ENCODE peak calls at places on chromosome 6, in six cellular contexts. One of them, this sample, is unnamed.

GRCh38 chr6:147675281-147675680 is 166.8 kb downstream of the SAMD5 start:
- ATAC-seq in HCT116: no peak
- ATAC-seq in CD4-positive, alpha-beta T cell: no peak
- ATAC-seq in lung: no peak
- ATAC-seq in upper lobe of right lung: no peak
- ATAC-seq in right cardiac atrium: no peak
- ATAC-seq in this sample: no peak

GRCh38 chr6:163355471-163355991 is 59.0 kb upstream of the QKI start:
- ATAC-seq in HCT116: peak
- ATAC-seq in CD4-positive, alpha-beta T cell: no peak
- ATAC-seq in lung: peak
- ATAC-seq in upper lobe of right lung: peak
- ATAC-seq in right cardiac atrium: peak
- ATAC-seq in this sample: peak

GRCh38 chr6:156719720-156720563 is 57.2 kb upstream of the ARID1B start:
- ATAC-seq in HCT116: peak
- ATAC-seq in CD4-positive, alpha-beta T cell: peak
- ATAC-seq in lung: peak
- ATAC-seq in upper lobe of right lung: peak
- ATAC-seq in right cardiac atrium: peak
- ATAC-seq in this sample: peak

GRCh38 chr6:158707826-158708225 is 58.0 kb downstream of the SYTL3 start:
- ATAC-seq in HCT116: peak
- ATAC-seq in CD4-positive, alpha-beta T cell: no peak
- ATAC-seq in lung: no peak
- ATAC-seq in upper lobe of right lung: peak
- ATAC-seq in right cardiac atrium: no peak
- ATAC-seq in this sample: no peak

GRCh38 chr6:63759605-63760004 is 124.0 kb downstream of the PHF3 start:
- ATAC-seq in HCT116: no peak
- ATAC-seq in CD4-positive, alpha-beta T cell: no peak
- ATAC-seq in lung: no peak
- ATAC-seq in upper lobe of right lung: no peak
- ATAC-seq in right cardiac atrium: no peak
- ATAC-seq in this sample: no peak

GRCh38 chr6:73704260-73704659 is 8.3 kb downstream of the CD109 start:
- ATAC-seq in HCT116: peak
- ATAC-seq in CD4-positive, alpha-beta T cell: no peak
- ATAC-seq in lung: no peak
- ATAC-seq in upper lobe of right lung: no peak
- ATAC-seq in right cardiac atrium: peak
- ATAC-seq in this sample: peak

GRCh38 chr6:151291145-151292055 is 51.6 kb downstream of the AKAP12 start:
- ATAC-seq in HCT116: no peak
- ATAC-seq in CD4-positive, alpha-beta T cell: no peak
- ATAC-seq in lung: no peak
- ATAC-seq in upper lobe of right lung: peak
- ATAC-seq in right cardiac atrium: peak
- ATAC-seq in this sample: peak

GRCh38 chr6:17724341-17724740 is 17.6 kb upstream of the NUP153 start:
- ATAC-seq in HCT116: no peak
- ATAC-seq in CD4-positive, alpha-beta T cell: no peak
- ATAC-seq in lung: no peak
- ATAC-seq in upper lobe of right lung: no peak
- ATAC-seq in right cardiac atrium: no peak
- ATAC-seq in this sample: no peak

GRCh38 chr6:2480267-2480966 is 235.0 kb upstream of the GMDS start:
- ATAC-seq in HCT116: no peak
- ATAC-seq in CD4-positive, alpha-beta T cell: no peak
- ATAC-seq in lung: no peak
- ATAC-seq in upper lobe of right lung: peak
- ATAC-seq in right cardiac atrium: peak
- ATAC-seq in this sample: no peak

GRCh38 chr6:18042536-18043145 is 55.2 kb upstream of the KIF13A start:
- ATAC-seq in HCT116: peak
- ATAC-seq in CD4-positive, alpha-beta T cell: no peak
- ATAC-seq in lung: no peak
- ATAC-seq in upper lobe of right lung: peak
- ATAC-seq in right cardiac atrium: peak
- ATAC-seq in this sample: peak

DNA sequence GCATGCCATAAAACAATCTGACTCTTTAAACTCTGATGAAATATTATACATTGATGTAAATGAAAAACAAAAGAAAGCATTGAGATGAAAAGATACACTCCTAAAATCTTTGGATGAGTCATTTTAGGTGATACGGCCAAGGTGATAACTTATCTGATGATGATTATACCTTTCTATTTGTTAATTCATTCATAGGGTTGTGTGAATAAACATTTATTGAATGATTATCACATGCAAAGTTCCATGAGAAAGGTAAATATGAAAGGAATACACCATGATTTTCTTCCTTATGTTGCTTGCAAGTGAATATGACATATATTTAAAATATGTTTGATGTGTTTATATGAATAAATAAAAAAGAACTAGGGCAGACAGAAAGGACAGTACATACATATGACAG is 15.4 kb upstream of the HIVEP1 start:
- ATAC-seq in HCT116: no peak
- ATAC-seq in CD4-positive, alpha-beta T cell: no peak
- ATAC-seq in lung: no peak
- ATAC-seq in upper lobe of right lung: no peak
- ATAC-seq in right cardiac atrium: no peak
- ATAC-seq in this sample: no peak
- H3K27ac ChIP-seq in HCT116: no peak
- H3K27ac ChIP-seq in CD4-positive, alpha-beta T cell: no peak
- H3K27ac ChIP-seq in lung: no peak
- H3K27ac ChIP-seq in upper lobe of right lung: no peak
- H3K27ac ChIP-seq in right cardiac atrium: no peak
- H3K27ac ChIP-seq in this sample: no peak

DNA sequence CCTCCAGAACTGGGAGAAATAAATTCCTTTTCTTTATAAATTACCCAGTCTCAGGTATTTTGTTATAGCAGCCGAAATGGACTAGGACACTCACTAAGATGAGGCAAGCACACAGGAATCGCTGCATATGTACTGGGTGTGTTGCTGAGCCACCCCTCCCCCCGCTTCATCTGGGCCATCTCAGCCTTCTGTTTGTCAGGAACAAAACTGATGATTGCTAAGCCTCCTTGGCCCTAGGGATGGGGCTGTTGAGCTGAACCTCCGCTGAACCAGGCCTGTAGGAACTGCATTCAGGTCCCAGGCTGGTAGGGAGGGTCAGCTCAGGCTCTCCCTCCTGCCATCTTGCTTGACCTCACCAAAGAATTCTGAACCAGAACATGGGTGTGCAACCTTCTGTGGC is 108.6 kb downstream of the MAP3K7 start:
- ATAC-seq in HCT116: no peak
- ATAC-seq in CD4-positive, alpha-beta T cell: no peak
- ATAC-seq in lung: no peak
- ATAC-seq in upper lobe of right lung: no peak
- ATAC-seq in right cardiac atrium: no peak
- ATAC-seq in this sample: no peak
- H3K27ac ChIP-seq in HCT116: no peak
- H3K27ac ChIP-seq in CD4-positive, alpha-beta T cell: no peak
- H3K27ac ChIP-seq in lung: no peak
- H3K27ac ChIP-seq in upper lobe of right lung: no peak
- H3K27ac ChIP-seq in right cardiac atrium: no peak
- H3K27ac ChIP-seq in this sample: no peak

GRCh38 chr6:36580184-36580526 is 14.0 kb upstream of the SRSF3 start:
- ATAC-seq in HCT116: no peak
- ATAC-seq in CD4-positive, alpha-beta T cell: no peak
- ATAC-seq in lung: no peak
- ATAC-seq in upper lobe of right lung: no peak
- ATAC-seq in right cardiac atrium: no peak
- ATAC-seq in this sample: no peak
- H3K27ac ChIP-seq in HCT116: peak
- H3K27ac ChIP-seq in CD4-positive, alpha-beta T cell: no peak
- H3K27ac ChIP-seq in lung: peak
- H3K27ac ChIP-seq in upper lobe of right lung: peak
- H3K27ac ChIP-seq in right cardiac atrium: no peak
- H3K27ac ChIP-seq in this sample: peak

DNA sequence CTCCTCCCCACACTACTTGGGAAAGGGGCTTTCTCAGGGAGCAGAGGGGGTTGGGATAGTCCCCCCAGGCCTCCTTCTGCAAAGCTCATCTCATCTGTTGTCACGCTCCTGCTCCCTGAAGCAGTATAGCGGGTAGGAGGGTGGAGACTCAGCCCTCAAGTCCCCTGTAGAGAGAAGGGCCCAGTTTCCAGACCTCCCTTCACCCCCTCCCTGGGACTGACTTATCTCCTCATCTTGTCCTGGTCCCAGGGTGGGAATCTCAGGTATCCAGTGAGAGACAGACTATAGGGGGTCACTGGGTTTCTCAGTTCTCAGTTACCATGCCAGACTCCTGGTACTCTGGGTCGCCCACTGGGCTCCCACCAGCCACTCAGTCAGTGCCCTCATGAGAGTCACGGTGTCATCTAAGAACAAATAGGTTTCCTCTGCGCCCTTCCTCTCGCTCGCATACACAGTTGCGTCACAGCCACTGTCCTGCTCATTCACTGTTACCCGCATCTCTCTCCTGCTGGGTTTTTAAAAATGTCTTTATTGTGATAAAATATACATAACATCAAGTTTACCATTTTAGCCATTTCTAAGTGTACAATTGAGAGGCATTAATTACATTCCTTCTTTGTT is 4.1 kb downstream of the TEAD3 start:
- ATAC-seq in HCT116: no peak
- ATAC-seq in CD4-positive, alpha-beta T cell: no peak
- ATAC-seq in lung: no peak
- ATAC-seq in upper lobe of right lung: no peak
- ATAC-seq in right cardiac atrium: no peak
- ATAC-seq in this sample: no peak
- H3K27ac ChIP-seq in HCT116: no peak
- H3K27ac ChIP-seq in CD4-positive, alpha-beta T cell: no peak
- H3K27ac ChIP-seq in lung: no peak
- H3K27ac ChIP-seq in upper lobe of right lung: peak
- H3K27ac ChIP-seq in right cardiac atrium: no peak
- H3K27ac ChIP-seq in this sample: peak

DNA sequence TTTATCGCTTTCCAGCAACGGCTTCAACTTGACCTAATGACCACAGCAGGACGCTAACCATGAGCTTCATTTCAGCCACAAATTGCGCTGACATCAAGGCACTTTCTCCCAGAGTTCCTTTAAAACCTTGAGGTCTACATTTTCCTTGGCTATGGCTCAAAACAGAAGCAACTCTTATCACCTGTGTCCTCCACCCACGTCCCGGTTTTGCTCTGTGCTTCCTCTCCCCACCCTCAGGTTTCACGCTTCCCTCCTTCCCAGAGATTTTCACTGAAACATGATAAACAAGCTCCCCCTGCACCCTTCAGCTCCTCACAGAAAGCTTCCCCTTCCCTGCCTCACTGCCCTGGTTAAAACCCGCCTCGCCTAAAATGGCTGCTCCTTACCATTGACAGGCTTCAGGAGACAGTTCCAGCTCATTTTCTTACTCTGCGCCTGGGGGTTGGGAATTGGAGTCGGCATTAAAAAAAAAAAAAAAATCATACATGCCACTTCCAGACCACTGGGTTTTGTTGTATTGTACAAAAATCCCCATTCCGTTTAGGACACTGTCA is 229.5 kb downstream of the UBE3D start:
- ATAC-seq in HCT116: no peak
- ATAC-seq in CD4-positive, alpha-beta T cell: no peak
- ATAC-seq in lung: no peak
- ATAC-seq in upper lobe of right lung: no peak
- ATAC-seq in right cardiac atrium: peak
- ATAC-seq in this sample: no peak
- H3K27ac ChIP-seq in HCT116: no peak
- H3K27ac ChIP-seq in CD4-positive, alpha-beta T cell: no peak
- H3K27ac ChIP-seq in lung: no peak
- H3K27ac ChIP-seq in upper lobe of right lung: no peak
- H3K27ac ChIP-seq in right cardiac atrium: no peak
- H3K27ac ChIP-seq in this sample: no peak

DNA sequence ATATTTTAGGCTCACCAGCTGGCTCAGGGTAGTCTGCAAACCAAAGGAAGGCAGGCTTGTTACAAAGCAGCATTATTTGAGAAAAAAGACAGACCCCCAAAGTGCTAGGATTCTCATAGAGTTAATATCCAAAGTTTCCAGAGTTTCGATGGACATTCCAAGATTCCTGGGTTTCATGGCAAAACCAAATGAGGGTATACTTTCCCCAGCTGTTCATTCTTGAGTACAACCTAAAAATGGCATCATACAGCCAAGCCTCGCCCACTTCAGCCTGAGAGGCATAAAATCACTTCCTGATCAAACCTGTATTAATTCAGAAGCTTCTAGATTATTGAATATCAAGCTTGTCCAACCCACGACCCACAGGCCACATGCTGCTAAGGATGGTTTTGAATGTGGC is 23.8 kb upstream of the MYLIP start:
- ATAC-seq in HCT116: no peak
- ATAC-seq in CD4-positive, alpha-beta T cell: no peak
- ATAC-seq in lung: no peak
- ATAC-seq in upper lobe of right lung: no peak
- ATAC-seq in right cardiac atrium: no peak
- ATAC-seq in this sample: no peak
- H3K27ac ChIP-seq in HCT116: no peak
- H3K27ac ChIP-seq in CD4-positive, alpha-beta T cell: no peak
- H3K27ac ChIP-seq in lung: peak
- H3K27ac ChIP-seq in upper lobe of right lung: no peak
- H3K27ac ChIP-seq in right cardiac atrium: no peak
- H3K27ac ChIP-seq in this sample: no peak

GRCh38 chr6:37244430-37245310 is 12.9 kb upstream of the TBC1D22B start:
- ATAC-seq in HCT116: no peak
- ATAC-seq in CD4-positive, alpha-beta T cell: no peak
- ATAC-seq in lung: peak
- ATAC-seq in upper lobe of right lung: peak
- ATAC-seq in right cardiac atrium: peak
- ATAC-seq in this sample: peak
- H3K27ac ChIP-seq in HCT116: no peak
- H3K27ac ChIP-seq in CD4-positive, alpha-beta T cell: no peak
- H3K27ac ChIP-seq in lung: peak
- H3K27ac ChIP-seq in upper lobe of right lung: peak
- H3K27ac ChIP-seq in right cardiac atrium: peak
- H3K27ac ChIP-seq in this sample: peak

GRCh38 chr6:137033828-137034227 is 10.9 kb downstream of the IL20RA start:
- ATAC-seq in HCT116: no peak
- ATAC-seq in CD4-positive, alpha-beta T cell: peak
- ATAC-seq in lung: no peak
- ATAC-seq in upper lobe of right lung: peak
- ATAC-seq in right cardiac atrium: no peak
- ATAC-seq in this sample: no peak
- H3K27ac ChIP-seq in HCT116: no peak
- H3K27ac ChIP-seq in CD4-positive, alpha-beta T cell: no peak
- H3K27ac ChIP-seq in lung: no peak
- H3K27ac ChIP-seq in upper lobe of right lung: no peak
- H3K27ac ChIP-seq in right cardiac atrium: no peak
- H3K27ac ChIP-seq in this sample: no peak

This sample was measured in gastroesophageal sphincter.